ENCODE peak calls at places on chromosomes 6 and 20, in ten cellular contexts. S is adrenal gland; J is CD4-positive, CD25-positive, alpha-beta regulatory T cell; A is CD8-positive, alpha-beta memory T cell; V is AG04449; Y is AG10803; H is breast epithelium; D is aorta; W is NT2/D1; E is MM.1S. F is an unnamed sample.

GRCh38 chr6:46221221-46221793 is 50.5 kb upstream of the ENPP5 start:
- DNase-seq in S (no peak), J (no peak), A (no peak), V (no peak), Y (peak), H (no peak), D (no peak), W (peak), E (peak), F (peak)

GRCh38 chr20:48634641-48635040 is 193.2 kb downstream of the PREX1 start:
- DNase-seq in S (no peak), J (no peak), A (no peak), V (no peak), Y (no peak), H (no peak), D (peak), W (no peak), E (no peak), F (no peak)

GRCh38 chr6:99852031-99852430 is 142.0 kb downstream of the MCHR2 start:
- DNase-seq in S (no peak), J (no peak), A (no peak), V (no peak), Y (no peak), H (no peak), D (no peak), W (no peak), E (no peak), F (no peak)

GRCh38 chr6:1730882-1731281 is 121.2 kb downstream of the FOXC1 start:
- DNase-seq in S (no peak), J (no peak), A (no peak), V (no peak), Y (no peak), H (no peak), D (no peak), W (no peak), E (no peak), F (no peak)

GRCh38 chr6:34810936-34811632 is 19.2 kb downstream of the BLTP3A start:
- DNase-seq in S (no peak), J (no peak), A (no peak), V (no peak), Y (no peak), H (no peak), D (no peak), W (no peak), E (peak), F (no peak)

GRCh38 chr6:33894438-33894837 is 90.6 kb upstream of the MLN start:
- DNase-seq in S (no peak), J (no peak), A (no peak), V (no peak), Y (peak), H (no peak), D (peak), W (no peak), E (no peak), F (no peak)

GRCh38 chr6:168542301-168542700 is 101.3 kb downstream of the SMOC2 start:
- DNase-seq in S (no peak), J (no peak), A (no peak), V (no peak), Y (no peak), H (no peak), D (no peak), W (no peak), E (no peak), F (no peak)

GRCh38 chr20:50368386-50368785 is 141.8 kb upstream of the PTPN1 start:
- DNase-seq in S (no peak), J (no peak), A (no peak), V (no peak), Y (no peak), H (no peak), D (no peak), W (no peak), E (no peak), F (no peak)

GRCh38 chr6:83221886-83222479 is 28.8 kb downstream of the RWDD2A start:
- DNase-seq in S (no peak), J (peak), A (no peak), V (no peak), Y (peak), H (no peak), D (no peak), W (peak), E (peak), F (peak)

GRCh38 chr6:116011520-116011919 is 49.2 kb downstream of the FRK start:
- DNase-seq in S (no peak), J (no peak), A (no peak), V (no peak), Y (no peak), H (no peak), D (no peak), W (no peak), E (no peak), F (no peak)

GRCh38 chr6:116033687-116034303 is 26.9 kb downstream of the FRK start:
- DNase-seq in S (no peak), J (no peak), A (no peak), V (no peak), Y (no peak), H (no peak), D (no peak), W (no peak), E (no peak), F (no peak)

GRCh38 chr6:166370489-166370888 is 12.3 kb downstream of the MPC1 start:
- DNase-seq in S (no peak), J (no peak), A (no peak), V (no peak), Y (no peak), H (no peak), D (no peak), W (no peak), E (no peak), F (no peak)

GRCh38 chr6:24495516-24495847 is 713 bp downstream of the ALDH5A1 start:
- DNase-seq in S (peak), J (no peak), A (peak), V (no peak), Y (peak), H (peak), D (peak), W (peak), E (peak), F (peak)

GRCh38 chr6:39451831-39452230 is 129.3 kb upstream of the KCNK16 start:
- DNase-seq in S (no peak), J (no peak), A (no peak), V (no peak), Y (no peak), H (no peak), D (no peak), W (no peak), E (no peak), F (peak)

GRCh38 chr6:72943699-72944098 is 281.6 kb downstream of the KHDC1L start:
- DNase-seq in S (no peak), J (no peak), A (no peak), V (no peak), Y (no peak), H (no peak), D (no peak), W (no peak), E (no peak), F (no peak)

GRCh38 chr20:53034899-53035298 is 62.7 kb downstream of the TSHZ2 start:
- DNase-seq in S (no peak), J (no peak), A (no peak), V (no peak), Y (no peak), H (no peak), D (no peak), W (no peak), E (peak), F (no peak)

DNA sequence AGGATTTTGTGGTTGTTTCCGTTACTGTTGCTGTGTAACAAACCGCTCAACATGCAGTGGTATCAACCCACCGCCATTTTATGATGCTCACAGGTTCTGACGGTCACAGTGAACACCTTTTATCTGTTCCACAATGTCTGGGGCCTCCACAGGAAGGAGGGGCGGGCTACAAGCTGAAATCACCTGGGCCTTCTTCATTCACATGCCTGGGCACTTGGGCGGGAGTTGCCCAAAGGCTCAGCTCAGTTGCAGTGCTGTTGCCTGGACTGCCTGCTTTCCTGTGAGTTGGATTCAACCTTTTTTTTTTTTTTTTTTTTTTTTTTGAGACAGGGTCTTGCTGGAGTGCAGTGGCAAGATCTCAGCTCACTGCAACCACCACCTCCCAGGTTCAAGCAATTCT is 16.7 kb upstream of the AVP start:
- DNase-seq in S (no peak), J (no peak), A (no peak), V (no peak), Y (no peak), H (no peak), D (no peak), W (no peak), E (no peak), F (no peak)
- H3K4me3 ChIP-seq in S (no peak), J (no peak), A (no peak), V (no peak), Y (no peak), H (no peak), D (no peak), W (no peak), E (no peak), F (no peak)

DNA sequence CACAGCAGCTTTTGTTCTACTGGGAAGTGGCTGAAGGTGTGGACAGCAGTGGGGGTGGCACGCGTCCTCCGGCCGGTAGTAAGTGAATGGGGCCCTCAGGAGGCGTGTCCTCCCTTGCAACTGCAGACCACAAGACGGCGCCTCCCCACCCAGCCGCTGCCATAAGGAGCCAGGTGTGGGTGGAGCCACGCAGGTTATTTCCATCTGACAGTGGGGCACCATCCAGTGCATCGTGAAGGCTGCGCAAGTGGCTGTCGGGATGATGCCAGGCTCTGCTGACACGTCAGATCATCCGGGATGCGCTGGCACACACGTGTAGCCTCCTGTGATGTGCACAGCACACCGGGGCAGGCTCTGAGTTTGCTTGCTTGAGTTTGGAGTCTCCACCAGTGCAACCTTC is 379.7 kb downstream of the CDH4 start:
- DNase-seq in S (no peak), J (no peak), A (no peak), V (no peak), Y (no peak), H (no peak), D (no peak), W (no peak), E (no peak), F (no peak)
- H3K4me3 ChIP-seq in S (no peak), J (no peak), A (no peak), V (no peak), Y (no peak), H (no peak), D (no peak), W (no peak), E (no peak), F (no peak)

GRCh38 chr6:155330133-155330734 is 15.9 kb upstream of the TFB1M start:
- DNase-seq in S (no peak), J (no peak), A (no peak), V (no peak), Y (no peak), H (no peak), D (no peak), W (no peak), E (no peak), F (no peak)
- H3K4me3 ChIP-seq in S (no peak), J (no peak), A (no peak), V (no peak), Y (no peak), H (no peak), D (no peak), W (no peak), E (no peak), F (no peak)

GRCh38 chr6:18585032-18585573 is 198.0 kb downstream of the RNF144B start:
- DNase-seq in S (peak), J (no peak), A (no peak), V (peak), Y (peak), H (no peak), D (peak), W (no peak), E (no peak), F (peak)
- H3K4me3 ChIP-seq in S (no peak), J (no peak), A (no peak), V (no peak), Y (no peak), H (no peak), D (no peak), W (no peak), E (no peak), F (no peak)

GRCh38 chr6:8157839-8158238 is 55.5 kb upstream of the EEF1E1 start:
- DNase-seq in S (no peak), J (no peak), A (no peak), V (no peak), Y (no peak), H (no peak), D (no peak), W (no peak), E (no peak), F (no peak)

GRCh38 chr6:8155259-8156012 is 53.1 kb upstream of the EEF1E1 start:
- DNase-seq in S (no peak), J (no peak), A (no peak), V (no peak), Y (no peak), H (no peak), D (no peak), W (no peak), E (no peak), F (no peak)

DNA sequence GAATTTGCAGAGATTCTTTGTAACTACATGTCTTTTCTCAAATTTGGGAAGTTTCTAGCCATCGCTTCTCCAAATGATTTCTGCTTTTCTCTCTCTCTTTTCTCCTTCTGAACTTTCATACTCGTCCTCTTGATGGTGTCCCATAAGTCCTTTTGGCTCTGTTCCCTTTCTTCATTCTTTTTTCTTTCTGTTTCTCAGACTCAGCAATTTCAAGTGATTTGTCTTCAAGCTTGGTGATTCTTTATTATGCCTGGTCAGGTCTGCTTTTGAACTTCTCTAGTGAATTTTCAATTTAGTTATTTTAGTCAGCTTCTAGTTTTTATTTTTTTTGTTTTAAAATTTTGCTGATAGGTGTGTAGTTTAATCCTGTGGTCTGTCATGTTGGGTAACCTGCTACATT is 57.6 kb upstream of the EEF1E1 start:
- DNase-seq in S (no peak), J (no peak), A (no peak), V (no peak), Y (no peak), H (no peak), D (no peak), W (no peak), E (no peak), F (no peak)
- H3K4me3 ChIP-seq in S (no peak), J (no peak), A (no peak), V (no peak), Y (no peak), H (no peak), D (no peak), W (no peak), E (no peak), F (no peak)

GRCh38 chr6:79138146-79138545 is 60.1 kb upstream of the PHIP start:
- DNase-seq in S (no peak), J (no peak), A (no peak), V (no peak), Y (peak), H (no peak), D (no peak), W (no peak), E (no peak), F (no peak)

GRCh38 chr6:79134699-79135474 is 56.8 kb upstream of the PHIP start:
- DNase-seq in S (no peak), J (no peak), A (no peak), V (no peak), Y (no peak), H (no peak), D (no peak), W (no peak), E (no peak), F (no peak)

GRCh38 chr6:79133173-79133572 is 55.1 kb upstream of the PHIP start:
- DNase-seq in S (no peak), J (no peak), A (no peak), V (no peak), Y (no peak), H (no peak), D (no peak), W (no peak), E (no peak), F (no peak)

GRCh38 chr6:79137671-79138070 is 59.6 kb upstream of the PHIP start:
- DNase-seq in S (no peak), J (no peak), A (no peak), V (no peak), Y (peak), H (no peak), D (no peak), W (no peak), E (no peak), F (no peak)

GRCh38 chr6:79135973-79136470 is 58.0 kb upstream of the PHIP start:
- DNase-seq in S (no peak), J (no peak), A (no peak), V (no peak), Y (no peak), H (no peak), D (no peak), W (no peak), E (no peak), F (no peak)
- H3K4me3 ChIP-seq in S (no peak), J (no peak), A (no peak), V (no peak), Y (no peak), H (no peak), D (no peak), W (no peak), E (no peak), F (no peak)

GRCh38 chr6:67884442-67884841 is 750.6 kb upstream of the ADGRB3 start:
- DNase-seq in S (no peak), J (no peak), A (no peak), V (no peak), Y (no peak), H (no peak), D (no peak), W (no peak), E (no peak), F (no peak)
- H3K4me3 ChIP-seq in S (no peak), J (no peak), A (peak), V (no peak), Y (no peak), H (no peak), D (no peak), W (no peak), E (no peak), F (no peak)

GRCh38 chr20:31673943-31674463 is 36.3 kb downstream of the COX4I2 start:
- DNase-seq in S (no peak), J (peak), A (no peak), V (no peak), Y (no peak), H (no peak), D (no peak), W (no peak), E (no peak), F (no peak)
- H3K4me3 ChIP-seq in S (no peak), J (peak), A (peak), V (no peak), Y (no peak), H (no peak), D (no peak), W (no peak), E (no peak), F (peak)

DNA sequence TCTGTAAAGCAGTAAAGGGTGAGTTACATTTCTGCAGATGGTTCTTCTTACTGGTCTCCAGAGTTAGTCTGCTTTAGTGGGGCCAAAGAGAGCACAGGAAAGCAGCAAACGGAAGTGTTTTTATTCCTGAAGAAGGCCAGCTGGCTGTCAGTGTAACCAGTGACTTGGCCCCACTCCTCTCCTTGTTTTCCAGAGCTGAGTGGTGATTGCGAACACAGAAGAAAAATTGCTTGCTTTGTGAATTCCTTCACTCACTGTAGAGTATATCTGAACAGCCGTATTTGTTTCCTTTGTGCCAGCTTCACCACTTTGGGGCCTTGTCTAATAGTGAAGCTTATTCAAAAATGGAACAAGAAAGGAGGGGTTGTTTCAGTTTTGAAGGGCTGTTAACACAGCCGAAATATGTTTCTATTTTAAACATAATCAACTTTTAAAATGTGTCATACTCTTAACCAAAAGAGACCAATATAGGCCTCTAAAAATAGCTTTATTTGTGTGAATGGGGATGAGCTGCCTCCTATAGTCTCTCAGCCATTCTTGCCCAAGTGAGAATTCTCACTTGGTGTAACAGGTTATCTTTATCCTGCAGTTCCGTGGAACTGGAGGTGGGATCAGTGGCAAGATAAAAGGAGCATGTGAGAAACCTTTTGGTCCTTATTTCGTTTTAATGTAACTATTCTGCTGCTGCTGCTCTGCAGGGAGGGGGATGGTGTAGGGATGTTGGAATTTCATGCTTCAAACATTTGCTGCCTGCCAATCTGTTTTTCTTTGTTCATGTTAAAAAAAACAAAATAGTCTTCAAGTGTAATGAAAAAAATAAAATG is 37.8 kb downstream of the ZC2HC1B start:
- DNase-seq in S (peak), J (no peak), A (no peak), V (no peak), Y (peak), H (no peak), D (peak), W (no peak), E (peak), F (no peak)
- H3K4me3 ChIP-seq in S (no peak), J (no peak), A (no peak), V (no peak), Y (no peak), H (no peak), D (no peak), W (no peak), E (peak), F (no peak)